ENCODE peak calls at places on chromosomes 6 and 20, in seven cellular contexts. X, A, H, K, D, U and F are unnamed samples.

GRCh38 chr6:35096129-35096852 is 44.8 kb downstream of the TCP11 start:
- DNase-seq in X (no peak), A (peak), H (peak), K (peak), D (no peak), U (no peak), F (no peak)

GRCh38 chr6:106444777-106445507 is 84.4 kb downstream of the CRYBG1 start:
- DNase-seq in X (no peak), A (peak), H (peak), K (peak), D (peak), U (no peak), F (peak)

GRCh38 chr20:4136078-4136966 is 121.0 kb upstream of the RNF24 start:
- DNase-seq in X (no peak), A (no peak), H (no peak), K (peak), D (no peak), U (no peak), F (no peak)

GRCh38 chr6:2857580-2858337 is 16.1 kb upstream of the SERPINB1 start:
- DNase-seq in X (peak), A (peak), H (no peak), K (peak), D (peak), U (no peak), F (peak)

GRCh38 chr20:1825492-1825891 is 69.7 kb upstream of the SIRPA start:
- DNase-seq in X (no peak), A (no peak), H (peak), K (peak), D (no peak), U (no peak), F (no peak)

GRCh38 chr6:44202972-44203750 is 13.6 kb upstream of the MYMX start:
- DNase-seq in X (no peak), A (no peak), H (no peak), K (no peak), D (no peak), U (no peak), F (no peak)

GRCh38 chr6:53151676-53152075 is 3.0 kb upstream of the GCM1 start:
- DNase-seq in X (no peak), A (no peak), H (no peak), K (no peak), D (no peak), U (no peak), F (no peak)

GRCh38 chr6:6788394-6789020 is 200.0 kb downstream of the LY86 start:
- DNase-seq in X (peak), A (no peak), H (no peak), K (no peak), D (no peak), U (no peak), F (no peak)

GRCh38 chr6:133424359-133424758 is 183.2 kb downstream of the EYA4 start:
- DNase-seq in X (no peak), A (no peak), H (no peak), K (no peak), D (no peak), U (no peak), F (no peak)

GRCh38 chr6:135440087-135440792 is 57.3 kb downstream of the AHI1 start:
- DNase-seq in X (no peak), A (no peak), H (no peak), K (no peak), D (no peak), U (no peak), F (no peak)

GRCh38 chr6:1839315-1839714 is 229.6 kb downstream of the FOXC1 start:
- DNase-seq in X (no peak), A (no peak), H (no peak), K (no peak), D (no peak), U (no peak), F (no peak)

GRCh38 chr20:63933646-63934045 is 22.6 kb downstream of the UCKL1 start:
- DNase-seq in X (no peak), A (no peak), H (no peak), K (no peak), D (no peak), U (no peak), F (no peak)